ENCODE peak calls at places on chromosomes 6 and 20, in six cellular contexts. J, D, B, I, C and O are unnamed samples.

GRCh38 chr6:73586416-73586974 is 65.7 kb upstream of the EEF1A1 start:
- DNase-seq in J (no peak), D (no peak), B (no peak), I (no peak), C (no peak), O (no peak)

GRCh38 chr6:20875369-20875963 is 341.2 kb downstream of the CDKAL1 start:
- DNase-seq in J (no peak), D (peak; percentile 49), B (no peak), I (peak; percentile 76), C (no peak), O (no peak)

GRCh38 chr6:141726158-141726557 is 406.6 kb upstream of the GJE1 start:
- DNase-seq in J (no peak), D (no peak), B (no peak), I (no peak), C (no peak), O (no peak)

GRCh38 chr6:153121311-153121710 is 9.8 kb downstream of the RGS17 start:
- DNase-seq in J (no peak), D (no peak), B (no peak), I (no peak), C (no peak), O (no peak)

GRCh38 chr20:49508435-49509199 is 26.1 kb upstream of the KCNB1 start:
- DNase-seq in J (peak; percentile 75), D (peak; percentile 62), B (no peak), I (peak; percentile 8), C (peak; percentile 92), O (no peak)

GRCh38 chr6:83490177-83490576 is 22.2 kb upstream of the PRSS35 start:
- DNase-seq in J (no peak), D (no peak), B (no peak), I (no peak), C (no peak), O (no peak)

GRCh38 chr6:36273067-36273466 is 3.2 kb downstream of the PNPLA1 start:
- DNase-seq in J (no peak), D (no peak), B (no peak), I (no peak), C (no peak), O (no peak)

GRCh38 chr6:11296449-11297375 is 64.2 kb upstream of the NEDD9 start:
- DNase-seq in J (no peak), D (no peak), B (no peak), I (no peak), C (no peak), O (no peak)

GRCh38 chr20:57250607-57251343 is 15.7 kb downstream of the BMP7 start:
- DNase-seq in J (no peak), D (no peak), B (no peak), I (no peak), C (peak; percentile 59), O (no peak)

GRCh38 chr6:125544819-125545218 is 204.6 kb upstream of the HEY2 start:
- DNase-seq in J (peak; percentile 11), D (no peak), B (no peak), I (no peak), C (no peak), O (no peak)

GRCh38 chr6:135182993-135183531 is 2.0 kb downstream of the MYB start:
- DNase-seq in J (peak; percentile 65), D (no peak), B (no peak), I (peak; percentile 50), C (peak; percentile 9), O (peak; percentile 49)

GRCh38 chr6:127384007-127384406 is 40.6 kb upstream of the ECHDC1 start:
- DNase-seq in J (no peak), D (no peak), B (no peak), I (no peak), C (no peak), O (no peak)

GRCh38 chr6:122871079-122871478 is 82.0 kb downstream of the SMPDL3A start:
- DNase-seq in J (no peak), D (no peak), B (no peak), I (no peak), C (no peak), O (no peak)

GRCh38 chr6:53984163-53984562 is 127.1 kb upstream of the MLIP start:
- DNase-seq in J (no peak), D (no peak), B (no peak), I (no peak), C (peak; percentile 82), O (no peak)

GRCh38 chr6:149127212-149127611 is 190.3 kb upstream of the TAB2 start:
- DNase-seq in J (no peak), D (no peak), B (no peak), I (no peak), C (no peak), O (no peak)

GRCh38 chr6:96934087-96934486 is 9.6 kb downstream of the KLHL32 start:
- DNase-seq in J (no peak), D (no peak), B (no peak), I (no peak), C (no peak), O (no peak)

GRCh38 chr20:25058797-25059486 is 1.0 kb upstream of the ACSS1 start:
- DNase-seq in J (no peak), D (no peak), B (no peak), I (no peak), C (no peak), O (no peak)

GRCh38 chr6:159691963-159692287 is 1.1 kb downstream of the SOD2 start:
- DNase-seq in J (no peak), D (no peak), B (no peak), I (no peak), C (no peak), O (no peak)